ENCODE peak calls at places on chromosome 2, in eight cellular contexts. P is left ventricle myocardium inferior; V is CD8-positive, alpha-beta memory T cell; X is aorta; M is HL-60; Q is body of pancreas; T is kidney; K is left lung. A is an unnamed sample.

GRCh38 chr2:10740226-10740625 is 18.8 kb downstream of the ATP6V1C2 start:
- DNase-seq in P (no peak), V (no peak), X (no peak), M (no peak), Q (no peak), T (no peak), K (no peak), A (no peak)

GRCh38 chr2:72570401-72570800 is 255.4 kb downstream of the EXOC6B start:
- DNase-seq in P (no peak), V (no peak), X (no peak), M (no peak), Q (no peak), T (no peak), K (no peak), A (no peak)

GRCh38 chr2:84969511-84970265 is 1.3 kb upstream of the KCMF1 start:
- DNase-seq in P (no peak), V (peak; percentile 56), X (no peak), M (peak; percentile 21), Q (peak; percentile 27), T (no peak), K (no peak), A (peak; percentile 20)

GRCh38 chr2:35989523-35989922 is 366.1 kb upstream of the CRIM1 start:
- DNase-seq in P (no peak), V (no peak), X (no peak), M (no peak), Q (no peak), T (no peak), K (no peak), A (no peak)

GRCh38 chr2:236889791-236890704 is 195.6 kb upstream of the COPS8 start:
- DNase-seq in P (no peak), V (no peak), X (no peak), M (no peak), Q (no peak), T (no peak), K (no peak), A (no peak)

GRCh38 chr2:171297951-171298350 is 135.8 kb downstream of the METTL8 start:
- DNase-seq in P (no peak), V (no peak), X (no peak), M (no peak), Q (no peak), T (no peak), K (no peak), A (no peak)

GRCh38 chr2:26494199-26494598 is 16.3 kb upstream of the OTOF start:
- DNase-seq in P (no peak), V (no peak), X (no peak), M (no peak), Q (no peak), T (peak; percentile 26), K (no peak), A (no peak)

GRCh38 chr2:239189711-239190131 is 211.1 kb downstream of the HDAC4 start:
- DNase-seq in P (peak; percentile 12), V (no peak), X (peak; percentile 40), M (no peak), Q (no peak), T (peak; percentile 40), K (peak; percentile 22), A (no peak)

GRCh38 chr2:216029416-216030129 is 16.2 kb upstream of the MREG start:
- DNase-seq in P (no peak), V (no peak), X (no peak), M (no peak), Q (no peak), T (no peak), K (no peak), A (no peak)

GRCh38 chr2:71125506-71126294 is 4.3 kb downstream of the MCEE start:
- DNase-seq in P (no peak), V (no peak), X (no peak), M (no peak), Q (no peak), T (no peak), K (no peak), A (no peak)

GRCh38 chr2:157789161-157789720 is 86.9 kb downstream of the ACVR1 start:
- DNase-seq in P (no peak), V (no peak), X (peak; percentile 61), M (no peak), Q (peak; percentile 42), T (no peak), K (no peak), A (no peak)

GRCh38 chr2:176129013-176129796 is at the start of gene HOXD8:
- DNase-seq in P (no peak), V (no peak), X (peak; percentile 80), M (no peak), Q (no peak), T (peak; percentile 96), K (no peak), A (no peak)

GRCh38 chr2:54704688-54705605 is 18.5 kb upstream of the EML6 start:
- DNase-seq in P (no peak), V (no peak), X (no peak), M (no peak), Q (no peak), T (no peak), K (no peak), A (peak; percentile 45)

GRCh38 chr2:177872286-177872685 is 200.3 kb downstream of the PDE11A start:
- DNase-seq in P (no peak), V (no peak), X (no peak), M (no peak), Q (no peak), T (no peak), K (no peak), A (no peak)

GRCh38 chr2:105858868-105859693 is 114.4 kb downstream of the NCK2 start:
- DNase-seq in P (no peak), V (no peak), X (no peak), M (no peak), Q (no peak), T (no peak), K (no peak), A (no peak)
- H3K4me3 ChIP-seq in P (no peak overlapping the region), V (peak overlapping the region; percentile 26), X (no peak overlapping the region), M (no peak overlapping the region), Q (no peak overlapping the region), T (no peak overlapping the region), K (no peak overlapping the region), A (no peak overlapping the region)

GRCh38 chr2:231306791-231307440 is 88.6 kb upstream of the B3GNT7 start:
- DNase-seq in P (no peak), V (no peak), X (no peak), M (no peak), Q (no peak), T (no peak), K (peak; percentile 73), A (no peak)

GRCh38 chr2:231312066-231312465 is 83.4 kb upstream of the B3GNT7 start:
- DNase-seq in P (no peak), V (no peak), X (no peak), M (no peak), Q (no peak), T (no peak), K (peak; percentile 30), A (no peak)

GRCh38 chr2:231305221-231305620 is 90.3 kb upstream of the B3GNT7 start:
- DNase-seq in P (no peak), V (no peak), X (no peak), M (no peak), Q (no peak), T (no peak), K (no peak), A (no peak)

GRCh38 chr2:231308631-231309414 is 86.7 kb upstream of the B3GNT7 start:
- DNase-seq in P (no peak), V (no peak), X (no peak), M (no peak), Q (no peak), T (no peak), K (no peak), A (no peak)

DNA sequence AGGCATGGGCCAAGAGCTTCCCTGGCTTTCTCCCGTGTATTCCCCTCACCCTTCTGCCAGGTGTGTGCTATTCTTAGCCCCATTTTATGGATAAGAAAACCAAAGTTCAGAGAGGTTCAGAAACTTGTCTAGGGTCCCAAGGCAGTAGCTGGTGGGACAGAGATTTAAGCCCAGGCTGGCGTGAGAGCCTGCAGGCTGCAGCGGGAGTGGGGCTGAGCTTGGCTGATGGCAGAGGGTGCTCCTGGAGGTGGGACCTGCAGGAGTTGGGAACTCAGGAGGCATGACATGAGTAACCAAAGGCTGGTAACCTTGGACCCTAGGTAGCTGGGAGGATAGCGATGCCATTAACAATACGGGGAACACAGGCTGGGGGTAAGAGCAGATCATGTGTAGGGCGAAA is 87.3 kb upstream of the B3GNT7 start:
- DNase-seq in P (no peak), V (no peak), X (no peak), M (no peak), Q (no peak), T (no peak), K (no peak), A (no peak)
- H3K4me3 ChIP-seq in P (no peak overlapping the region), V (no peak overlapping the region), X (no peak overlapping the region), M (no peak overlapping the region), Q (no peak overlapping the region), T (no peak overlapping the region), K (no peak overlapping the region), A (no peak overlapping the region)

GRCh38 chr2:57515366-57515765 is 531.2 kb upstream of the VRK2 start:
- DNase-seq in P (no peak), V (no peak), X (no peak), M (no peak), Q (no peak), T (no peak), K (no peak), A (no peak)
- H3K4me3 ChIP-seq in P (no peak overlapping the region), V (no peak overlapping the region), X (no peak overlapping the region), M (no peak overlapping the region), Q (no peak overlapping the region), T (no peak overlapping the region), K (no peak overlapping the region), A (no peak overlapping the region)

GRCh38 chr2:61017003-61017555 is 441 bp upstream of the PEX13 start:
- DNase-seq in P (peak; percentile 58), V (peak; percentile 76), X (peak; percentile 82), M (peak; percentile 82), Q (peak; percentile 82), T (peak; percentile 82), K (peak; percentile 84), A (peak; percentile 84)

GRCh38 chr2:61017556-61018318 is at the start of the genes PEX13 and PUS10:
- DNase-seq in P (peak; percentile 69), V (peak; percentile 68), X (peak; percentile 82), M (peak; percentile 81), Q (peak; percentile 84), T (peak; percentile 89), K (peak; percentile 85), A (peak; percentile 85)

GRCh38 chr2:61014805-61015204 is 2.7 kb upstream of the PEX13 start:
- DNase-seq in P (no peak), V (no peak), X (no peak), M (peak; percentile 2), Q (no peak), T (no peak), K (no peak), A (no peak)

GRCh38 chr2:61016392-61017002 is 1.0 kb upstream of the PEX13 start:
- DNase-seq in P (no peak), V (no peak), X (no peak), M (no peak), Q (no peak), T (no peak), K (no peak), A (no peak)

DNA sequence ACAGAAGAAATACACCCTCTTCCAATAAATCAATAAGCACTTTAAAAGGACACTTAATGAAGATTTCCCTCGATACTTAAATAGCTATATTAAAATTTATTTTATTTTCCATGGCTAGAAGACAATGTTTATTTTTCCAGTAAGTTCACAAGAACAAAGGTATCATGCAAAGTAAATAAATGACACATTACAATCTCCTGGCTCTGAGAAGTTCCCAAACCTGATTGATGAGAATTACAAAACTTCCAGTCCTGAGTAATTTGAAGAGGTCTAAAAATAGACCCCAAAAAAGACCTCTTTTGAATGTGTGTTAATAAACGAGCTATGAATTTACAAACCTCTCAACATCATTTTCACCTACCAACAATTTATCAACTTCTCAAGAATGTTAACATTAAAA is 1.5 kb upstream of the PEX13 start:
- DNase-seq in P (no peak), V (no peak), X (no peak), M (no peak), Q (no peak), T (no peak), K (no peak), A (no peak)
- H3K4me3 ChIP-seq in P (peak overlapping the region; percentile 97), V (no peak overlapping the region), X (no peak overlapping the region), M (peak overlapping the region; percentile 79), Q (no peak overlapping the region), T (peak overlapping the region; percentile 89), K (no peak overlapping the region), A (peak overlapping the region; percentile 91)

A was measured in HAP-1.